ENCODE peak calls at places on chromosome 7, in ten cellular contexts. I is WERI-Rb-1; M is endothelial cell; V is heart left ventricle; A is SJSA1; D is dorsolateral prefrontal cortex; O is foreskin fibroblast; X is activated T-helper 1 cell treated with anti-CD3 and anti-CD28 coated beads, Interleukin-2, amount 50 U/mL, for 16 hours; Z is B cell; W is CD8-positive, alpha-beta T cell. S is an unnamed sample.

GRCh38 chr7:35828817-35829216 is 28.0 kb downstream of the SEPTIN7 start:
- DNase-seq in I (no peak), M (no peak), V (no peak), A (no peak), D (no peak), O (no peak), X (no peak), Z (no peak), W (no peak), S (no peak)

GRCh38 chr7:47327698-47328391 is 254.1 kb downstream of the TNS3 start:
- DNase-seq in I (no peak), M (peak), V (peak), A (peak), D (peak), O (peak), X (no peak), Z (no peak), W (no peak), S (peak)

GRCh38 chr7:24831240-24831639 is 74.0 kb upstream of the GSDME start:
- DNase-seq in I (no peak), M (no peak), V (no peak), A (no peak), D (no peak), O (no peak), X (no peak), Z (no peak), W (no peak), S (no peak)

GRCh38 chr7:129831424-129832058 is 121.2 kb downstream of the UBE2H start:
- DNase-seq in I (no peak), M (no peak), V (no peak), A (peak), D (no peak), O (peak), X (no peak), Z (no peak), W (no peak), S (no peak)

GRCh38 chr7:138246391-138246790 is 170.1 kb downstream of the AKR1D1 start:
- DNase-seq in I (no peak), M (no peak), V (no peak), A (no peak), D (no peak), O (no peak), X (no peak), Z (no peak), W (no peak), S (no peak)

GRCh38 chr7:6385110-6385792 is 62.5 kb downstream of the DAGLB start:
- DNase-seq in I (no peak), M (no peak), V (no peak), A (no peak), D (no peak), O (peak), X (no peak), Z (no peak), W (no peak), S (no peak)

GRCh38 chr7:75054744-75055527 is 18.7 kb downstream of the RCC1L start:
- DNase-seq in I (no peak), M (no peak), V (peak), A (no peak), D (peak), O (peak), X (no peak), Z (no peak), W (no peak), S (peak)

GRCh38 chr7:155729847-155730246 is 82.4 kb downstream of the SHH start:
- DNase-seq in I (no peak), M (no peak), V (peak), A (no peak), D (no peak), O (peak), X (no peak), Z (no peak), W (no peak), S (no peak)

GRCh38 chr7:21507627-21508343 is 35.1 kb upstream of the DNAH11 start:
- DNase-seq in I (peak), M (peak), V (peak), A (no peak), D (peak), O (peak), X (no peak), Z (peak), W (no peak), S (no peak)

GRCh38 chr7:118289476-118289875 is 65.0 kb downstream of the ANKRD7 start:
- DNase-seq in I (no peak), M (no peak), V (no peak), A (no peak), D (no peak), O (no peak), X (no peak), Z (no peak), W (no peak), S (no peak)

GRCh38 chr7:111499027-111499426 is 63.3 kb downstream of the IMMP2L start:
- DNase-seq in I (no peak), M (no peak), V (no peak), A (no peak), D (no peak), O (peak), X (no peak), Z (no peak), W (no peak), S (no peak)

GRCh38 chr7:23653942-23654341 is 26.1 kb upstream of the FAM221A start:
- DNase-seq in I (no peak), M (no peak), V (no peak), A (no peak), D (no peak), O (no peak), X (no peak), Z (no peak), W (no peak), S (no peak)

GRCh38 chr7:158193446-158193845 is 394.2 kb downstream of the PTPRN2 start:
- DNase-seq in I (no peak), M (no peak), V (no peak), A (no peak), D (no peak), O (no peak), X (no peak), Z (no peak), W (no peak), S (no peak)

GRCh38 chr7:15751191-15751701 is 64.8 kb upstream of the MEOX2 start:
- DNase-seq in I (no peak), M (no peak), V (no peak), A (no peak), D (no peak), O (peak), X (no peak), Z (no peak), W (no peak), S (no peak)

GRCh38 chr7:151520419-151521229 is 929 bp upstream of the RHEB start:
- DNase-seq in I (no peak), M (peak), V (peak), A (peak), D (no peak), O (no peak), X (peak), Z (peak), W (peak), S (no peak)

GRCh38 chr7:12715372-12716133 is 28.1 kb downstream of the ARL4A start:
- DNase-seq in I (no peak), M (peak), V (peak), A (peak), D (peak), O (peak), X (no peak), Z (no peak), W (no peak), S (peak)

GRCh38 chr7:74070619-74070920 is 13.0 kb upstream of the LIMK1 start:
- DNase-seq in I (no peak), M (no peak), V (no peak), A (no peak), D (no peak), O (no peak), X (no peak), Z (no peak), W (no peak), S (no peak)